ENCODE peak calls at places on chromosomes 6 and 20, in seven cellular contexts. Z is CD8-positive, alpha-beta T cell; B is naive thymus-derived CD8-positive, alpha-beta T cell; N is tibial nerve; Y is germinal center; T is lower lobe of right lung; X is DMS53. R is an unnamed sample.

GRCh38 chr6:126804255-126805064 is 314.0 kb upstream of the RSPO3 start:
- DNase-seq in Z (no peak), T (no peak), N (no peak), X (peak; percentile 69), Y (peak; percentile 14), B (no peak), R (peak; percentile 18)

GRCh38 chr20:3777381-3777725 is 3.9 kb downstream of the SPEF1 start:
- DNase-seq in T (no peak), Y (peak; percentile 62), N (no peak), Z (no peak), B (no peak), X (no peak), R (peak; percentile 53)

GRCh38 chr6:35729722-35730121 is 7.1 kb upstream of the ARMC12 start:
- DNase-seq in T (no peak), Z (no peak), B (no peak), X (no peak), Y (no peak), N (no peak), R (no peak)

GRCh38 chr6:108168026-108168463 is 2.2 kb downstream of the NR2E1 start:
- DNase-seq in Z (no peak), X (peak; percentile 32), T (no peak), N (no peak), B (no peak), Y (no peak), R (peak; percentile 40)

GRCh38 chr20:1327827-1328679 is 886 bp downstream of the SDCBP2 start:
- DNase-seq in N (no peak), T (no peak), X (peak; percentile 24), B (no peak), Z (no peak), Y (no peak), R (no peak)

GRCh38 chr6:36350681-36351091 is 14.0 kb upstream of the BNIP5 start:
- DNase-seq in B (no peak), T (no peak), X (no peak), Y (no peak), Z (no peak), N (no peak), R (no peak)

GRCh38 chr20:57594092-57594911 is 25.9 kb downstream of the ZBP1 start:
- DNase-seq in X (peak; percentile 50), Z (no peak), Y (peak; percentile 77), B (peak; percentile 65), T (peak; percentile 74), N (no peak), R (peak; percentile 83)

GRCh38 chr20:44264287-44264686 is 17.2 kb downstream of the GDAP1L1 start:
- DNase-seq in Z (no peak), Y (no peak), B (no peak), T (no peak), X (no peak), N (no peak), R (no peak)

GRCh38 chr6:36754582-36755434 is 57.2 kb downstream of the RAB44 start:
- DNase-seq in Z (no peak), N (no peak), Y (no peak), T (no peak), B (no peak), X (no peak), R (no peak)

GRCh38 chr6:35498407-35499045 is 1.6 kb upstream of the TEAD3 start:
- DNase-seq in X (peak; percentile 51), T (no peak), Y (no peak), B (no peak), Z (no peak), N (no peak), R (no peak)

GRCh38 chr6:20631525-20631924 is 97.3 kb downstream of the CDKAL1 start:
- DNase-seq in Y (no peak), X (peak; percentile 69), N (no peak), B (no peak), Z (no peak), T (no peak), R (no peak)

GRCh38 chr6:84882768-84883766 is 118.7 kb upstream of the TBX18 start:
- DNase-seq in Z (no peak), B (no peak), X (peak; percentile 33), N (no peak), T (no peak), Y (no peak), R (no peak)

GRCh38 chr6:9494864-9495263 is 920.0 kb downstream of the TFAP2A start:
- DNase-seq in Y (no peak), X (no peak), N (no peak), T (no peak), Z (no peak), B (no peak), R (no peak)

GRCh38 chr6:34416877-34417371 is 8.9 kb downstream of the RPS10 start:
- DNase-seq in Z (no peak), N (no peak), B (no peak), X (no peak), Y (no peak), T (no peak), R (no peak)

GRCh38 chr20:60000271-60001026 is 42.2 kb downstream of the CDH26 start:
- DNase-seq in N (no peak), T (no peak), Z (no peak), Y (no peak), X (peak; percentile 81), B (no peak), R (no peak)

GRCh38 chr6:105191351-105191750 is 11.5 kb upstream of the POPDC3 start:
- DNase-seq in T (no peak), X (no peak), B (no peak), Z (no peak), Y (no peak), N (no peak), R (no peak)

GRCh38 chr6:112936476-112936875 is 589.3 kb downstream of the RFPL4B start:
- DNase-seq in B (no peak), Z (no peak), T (no peak), Y (no peak), X (no peak), N (no peak), R (no peak)

GRCh38 chr6:37130704-37131103 is 39.2 kb upstream of the PIM1 start:
- DNase-seq in Z (no peak), X (peak; percentile 44), N (no peak), B (no peak), T (peak; percentile 87), Y (no peak), R (no peak)

GRCh38 chr6:151160869-151161268 is 78.9 kb upstream of the AKAP12 start:
- DNase-seq in Z (no peak), N (peak; percentile 30), Y (no peak), B (no peak), X (peak; percentile 84), T (peak; percentile 66), R (no peak)

GRCh38 chr6:88612631-88613030 is 350.8 kb downstream of the RNGTT start:
- DNase-seq in T (no peak), B (no peak), X (no peak), N (no peak), Z (no peak), Y (peak; percentile 39), R (no peak)

GRCh38 chr20:63356931-63357879 is 3.9 kb downstream of the CHRNA4 start:
- DNase-seq in T (no peak), Z (no peak), N (no peak), Y (no peak), X (no peak), B (no peak), R (no peak)

GRCh38 chr20:47206962-47207641 is 149.4 kb downstream of the ZMYND8 start:
- DNase-seq in X (no peak), T (no peak), B (no peak), N (no peak), Y (no peak), Z (no peak), R (no peak)

GRCh38 chr6:89073014-89073620 is 7.4 kb upstream of the PNRC1 start:
- DNase-seq in Y (no peak), X (peak; percentile 8), N (no peak), T (no peak), Z (no peak), B (no peak), R (no peak)

GRCh38 chr6:84522135-84522535 is 242.3 kb downstream of the TBX18 start:
- DNase-seq in X (peak; percentile 72), B (no peak), N (peak; percentile 21), Y (no peak), Z (no peak), T (no peak), R (no peak)

GRCh38 chr6:11851405-11851804 is 72.8 kb upstream of the ADTRP start:
- DNase-seq in T (no peak), B (no peak), X (peak; percentile 43), N (no peak), Y (no peak), Z (no peak), R (no peak)

GRCh38 chr6:37304766-37305165 is 46.8 kb upstream of the TMEM217 start:
- DNase-seq in Y (no peak), Z (no peak), N (no peak), B (no peak), X (no peak), T (no peak), R (no peak)

R was measured in GM13977.